ENCODE peak calls at places on chromosomes 13 and 19, in four cellular contexts. E is stimulated activated CD4-positive, alpha-beta T cell treated with anti-CD3 and anti-CD28 coated beads, Interleukin-12 subunit alpha, Interleukin-12 subunit beta, amount 100 ng/mL, for 24 hours; U is activated gamma-delta T cell treated with Interleukin-2 at 50 U/mL for 16 hours; Z is heart right ventricle. Q is an unnamed sample.

GRCh38 chr19:29550896-29551295 is 25.1 kb downstream of the VSTM2B start:
- DNase-seq in E (no peak), U (no peak), Z (no peak), Q (no peak)

GRCh38 chr13:29402168-29402621 is 193.3 kb downstream of the SLC7A1 start:
- DNase-seq in U (no peak), Z (no peak), E (no peak), Q (no peak)

GRCh38 chr19:28359819-28360414 is 853.0 kb downstream of the UQCRFS1 start:
- DNase-seq in E (no peak), Z (no peak), U (no peak), Q (no peak)

GRCh38 chr19:51903192-51903591 is 1.6 kb downstream of the ZNF649 start:
- DNase-seq in E (no peak), U (no peak), Z (no peak), Q (no peak)

GRCh38 chr19:5843295-5843927 is 3.9 kb upstream of the FUT6 start:
- DNase-seq in U (no peak), E (no peak), Z (no peak), Q (no peak)

GRCh38 chr13:76292726-76293125 is 593.5 kb downstream of the KCTD12 start:
- DNase-seq in U (no peak), Z (no peak), E (no peak), Q (no peak)

GRCh38 chr13:57635541-57635940 is 4.0 kb downstream of the PCDH17 start:
- DNase-seq in E (no peak), Z (no peak), U (no peak), Q (no peak)

GRCh38 chr13:40479196-40479845 is 187.1 kb downstream of the FOXO1 start:
- DNase-seq in Z (no peak), E (no peak), U (no peak), Q (no peak)

GRCh38 chr19:33052352-33052972 is 12.2 kb downstream of the RHPN2 start:
- DNase-seq in Z (no peak), U (no peak), E (no peak), Q (no peak)

GRCh38 chr19:11005521-11005920 is 44.7 kb downstream of the SMARCA4 start:
- DNase-seq in E (no peak), U (no peak), Z (no peak), Q (no peak)

GRCh38 chr13:43884221-43884620 is 4.5 kb downstream of the LACC1 start:
- DNase-seq in U (no peak), Z (no peak), E (no peak), Q (no peak)

GRCh38 chr19:30898353-30899103 is 450.7 kb downstream of the TSHZ3 start:
- DNase-seq in U (no peak), Z (no peak), E (no peak), Q (no peak)

GRCh38 chr19:12723383-12723642 is 419 bp downstream of the TNPO2 start:
- DNase-seq in Z (no peak), E (no peak), U (no peak), Q (no peak)

GRCh38 chr13:35764359-35765015 is 288.0 kb upstream of the MAB21L1 start:
- DNase-seq in U (no peak), E (no peak), Z (no peak), Q (no peak)

GRCh38 chr13:97133955-97134354 is 88.2 kb upstream of the MBNL2 start:
- DNase-seq in Z (no peak), E (no peak), U (no peak), Q (no peak)

GRCh38 chr13:40208517-40208916 is 457.9 kb downstream of the FOXO1 start:
- DNase-seq in U (no peak), Z (no peak), E (no peak), Q (no peak)

GRCh38 chr19:55146078-55146647 is 2.8 kb downstream of the TNNT1 start:
- DNase-seq in Z (no peak), U (no peak), E (no peak), Q (no peak)